ENCODE peak calls at places on chromosomes 12 and 14, in eight cellular contexts. W is foreskin fibroblast, T is uterus, D is cardiac muscle cell, F is suprapubic skin, Y is left ventricle myocardium inferior, X is IMR-90, U is GM23248. Z is an unnamed sample.

GRCh38 chr12:6735448-6736191 is 11.8 kb downstream of the COPS7A start:
- DNase-seq in U (peak), F (no peak), T (peak), Y (peak), X (peak), W (peak), D (peak), Z (peak)

GRCh38 chr14:30045720-30046119 is 118.1 kb upstream of the PRKD1 start:
- DNase-seq in T (no peak), U (no peak), X (no peak), D (no peak), W (no peak), Y (no peak), F (no peak), Z (no peak)

GRCh38 chr12:8655421-8655820 is 7.2 kb downstream of the MFAP5 start:
- DNase-seq in X (no peak), Y (no peak), F (no peak), U (no peak), T (no peak), D (no peak), W (no peak), Z (no peak)

GRCh38 chr14:32808574-32809098 is 130.0 kb upstream of the NPAS3 start:
- DNase-seq in U (peak), T (no peak), D (peak), F (no peak), X (no peak), Y (no peak), W (peak), Z (no peak)

GRCh38 chr14:23539209-23539866 is 12.2 kb downstream of the ZFHX2 start:
- DNase-seq in X (peak), W (peak), Y (no peak), T (no peak), D (peak), F (no peak), U (peak), Z (peak)

GRCh38 chr14:68604822-68605221 is 188.0 kb downstream of the ZFP36L1 start:
- DNase-seq in X (no peak), W (no peak), U (no peak), T (no peak), Y (no peak), D (no peak), F (peak), Z (no peak)

GRCh38 chr14:82482345-82482744 is 948.7 kb upstream of the SEL1L start:
- DNase-seq in W (no peak), U (no peak), T (no peak), F (no peak), Y (no peak), D (no peak), X (no peak), Z (no peak)

GRCh38 chr12:49415426-49416040 is 48.3 kb downstream of the SPATS2 start:
- DNase-seq in W (no peak), F (no peak), U (no peak), X (no peak), D (no peak), T (no peak), Y (no peak), Z (no peak)

GRCh38 chr14:103561381-103562134 is 899 bp downstream of the BAG5 start:
- DNase-seq in D (peak), U (peak), W (peak), F (no peak), T (peak), Y (peak), X (peak), Z (peak)

GRCh38 chr12:41151789-41152188 is 36.3 kb upstream of the PDZRN4 start:
- DNase-seq in D (no peak), U (peak), F (no peak), W (no peak), X (no peak), T (no peak), Y (no peak), Z (no peak)

GRCh38 chr12:95848575-95849388 is 10.0 kb upstream of the SNRPF start:
- DNase-seq in W (peak), D (peak), Y (no peak), F (no peak), T (no peak), U (peak), X (peak), Z (no peak)

GRCh38 chr12:50764861-50765324 is 992 bp downstream of the ATF1 start:
- DNase-seq in T (no peak), F (peak), W (peak), X (peak), U (peak), D (peak), Y (no peak), Z (peak)

GRCh38 chr12:2183556-2184541 is 131.1 kb downstream of the CACNA1C start:
- DNase-seq in T (peak), D (peak), F (no peak), X (peak), U (peak), Y (no peak), W (peak), Z (no peak)

GRCh38 chr12:998020-998874 is 7.2 kb downstream of the ERC1 start:
- DNase-seq in U (no peak), F (no peak), T (no peak), Y (no peak), D (no peak), X (peak), W (no peak), Z (no peak)

GRCh38 chr12:25976289-25976688 is 17.8 kb downstream of the RASSF8 start:
- DNase-seq in T (no peak), U (peak), X (no peak), Y (no peak), W (no peak), D (no peak), F (no peak), Z (no peak)
- H3K4me3 ChIP-seq in T (peak), U (peak), X (no peak), Y (peak), W (no peak), D (no peak), F (peak), Z (no peak)

GRCh38 chr14:89319687-89320086 is 97.3 kb downstream of the FOXN3 start:
- DNase-seq in F (no peak), D (no peak), T (no peak), U (peak), Y (no peak), X (peak), W (no peak), Z (no peak)
- H3K4me3 ChIP-seq in F (no peak), D (no peak), T (no peak), U (no peak), Y (no peak), X (no peak), W (no peak), Z (no peak)

DNA sequence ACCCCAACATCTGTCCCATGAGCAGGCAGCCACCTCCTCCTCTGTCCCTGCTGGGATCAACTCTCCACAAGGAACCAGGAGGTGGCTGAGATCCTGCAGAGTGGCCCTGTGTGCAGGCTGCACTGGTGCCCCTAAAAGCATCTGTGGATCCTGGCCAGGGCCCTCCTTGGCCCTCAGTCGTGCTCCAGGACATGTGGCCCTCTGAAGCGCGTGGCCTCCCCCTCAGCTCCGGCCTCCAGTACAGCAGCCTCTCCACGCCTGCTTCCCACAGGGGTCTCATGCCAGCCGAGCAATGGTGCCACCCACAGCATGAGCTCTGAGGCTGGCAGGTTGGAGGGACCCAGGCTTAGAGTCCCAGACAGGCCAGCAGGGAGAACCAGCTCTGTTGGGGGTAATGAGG is 77.4 kb upstream of the NOS1 start:
- DNase-seq in T (no peak), Y (no peak), F (no peak), W (no peak), D (no peak), U (no peak), X (no peak), Z (no peak)
- H3K4me3 ChIP-seq in T (no peak), Y (no peak), F (no peak), W (no peak), D (no peak), U (no peak), X (no peak), Z (no peak)

GRCh38 chr12:20212658-20213387 is 155.5 kb upstream of the PDE3A start:
- DNase-seq in D (peak), X (peak), Y (peak), T (peak), U (peak), F (peak), W (peak), Z (no peak)
- H3K4me3 ChIP-seq in D (no peak), X (no peak), Y (peak), T (peak), U (peak), F (peak), W (peak), Z (no peak)

DNA sequence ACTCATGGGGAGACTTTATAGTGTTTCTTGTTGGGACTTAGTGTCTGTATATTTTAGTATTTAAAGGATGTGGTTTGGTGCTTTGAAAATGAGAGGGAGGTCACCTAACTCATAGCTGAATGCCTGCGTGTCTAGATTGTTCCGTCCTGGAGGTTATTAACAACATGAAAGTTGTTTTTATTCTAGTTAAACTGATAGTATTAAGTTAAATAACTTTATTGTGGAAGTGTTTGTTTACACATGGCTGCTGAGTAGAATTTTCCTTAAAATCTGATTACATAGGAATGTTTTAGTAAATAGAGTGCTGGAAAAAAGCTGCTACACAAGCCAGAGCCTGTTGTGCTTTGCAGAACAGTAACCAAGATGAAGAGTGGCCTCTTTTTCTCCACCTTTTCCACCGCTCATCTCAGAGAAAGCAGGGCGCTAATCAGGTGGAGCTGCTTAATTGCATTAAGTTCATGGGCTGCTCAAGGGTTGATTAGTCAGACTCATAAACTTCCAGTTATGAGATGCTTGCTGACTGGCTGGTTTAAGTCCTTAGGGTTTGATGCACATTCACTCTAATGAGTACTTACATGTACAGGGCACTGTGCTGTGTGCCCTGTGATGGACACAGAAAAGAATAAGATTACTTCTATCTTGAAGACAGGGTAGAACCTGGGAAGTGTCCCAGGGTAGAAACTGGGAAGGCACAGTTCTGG is 62.7 kb downstream of the FBXO34 start:
- DNase-seq in Y (no peak), T (no peak), X (peak), W (peak), F (no peak), D (no peak), U (no peak), Z (peak)
- H3K4me3 ChIP-seq in Y (no peak), T (no peak), X (no peak), W (no peak), F (no peak), D (no peak), U (no peak), Z (peak)

DNA sequence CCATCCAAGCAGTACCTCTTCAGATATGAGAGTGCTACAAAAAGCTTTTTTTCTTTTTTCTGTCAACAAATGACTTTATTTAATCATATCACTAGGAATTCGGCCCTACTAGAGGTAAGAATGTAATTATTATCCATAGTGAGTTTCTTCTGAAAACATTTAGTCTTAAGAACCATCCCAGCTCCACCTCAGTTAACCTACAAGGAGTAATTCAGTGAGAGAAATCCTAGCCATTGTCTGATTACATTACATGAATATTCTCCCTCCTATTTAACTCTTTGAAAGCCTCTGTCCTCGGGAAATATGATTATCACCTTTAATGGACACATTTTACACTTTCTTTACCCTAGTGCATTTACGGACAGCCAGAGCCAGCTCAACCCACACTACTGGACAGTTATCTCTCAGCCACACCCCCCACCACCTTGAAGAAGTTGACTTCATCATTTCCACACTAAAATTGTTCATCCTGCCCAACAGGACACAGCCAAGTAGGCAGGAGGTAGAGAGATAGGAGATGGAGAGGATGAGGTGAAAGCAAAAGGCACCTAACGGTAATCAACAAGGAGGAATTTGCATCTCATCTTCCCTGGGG is 1.3 kb downstream of the PPFIA2 start:
- DNase-seq in Y (no peak), W (peak), F (no peak), D (no peak), U (no peak), T (no peak), X (no peak), Z (no peak)
- H3K4me3 ChIP-seq in Y (peak), W (peak), F (peak), D (peak), U (no peak), T (peak), X (no peak), Z (no peak)

GRCh38 chr14:28673056-28673455 is 93.5 kb upstream of the FOXG1 start:
- DNase-seq in U (no peak), D (no peak), X (no peak), Y (no peak), W (no peak), F (no peak), T (no peak), Z (no peak)

GRCh38 chr14:28676481-28676880 is 90.1 kb upstream of the FOXG1 start:
- DNase-seq in D (no peak), X (peak), W (peak), F (no peak), T (no peak), Y (no peak), U (peak), Z (no peak)

GRCh38 chr14:28666961-28667360 is 99.6 kb upstream of the FOXG1 start:
- DNase-seq in W (no peak), U (no peak), T (no peak), F (no peak), D (no peak), Y (no peak), X (no peak), Z (no peak)

GRCh38 chr14:28677381-28677780 is 89.2 kb upstream of the FOXG1 start:
- DNase-seq in X (no peak), T (no peak), W (no peak), F (no peak), D (no peak), Y (no peak), U (no peak), Z (no peak)

GRCh38 chr14:28671425-28671824 is 95.2 kb upstream of the FOXG1 start:
- DNase-seq in W (peak), Y (no peak), D (peak), U (no peak), T (no peak), X (peak), F (no peak), Z (no peak)
- H3K4me3 ChIP-seq in W (no peak), Y (no peak), D (no peak), U (no peak), T (no peak), X (no peak), F (no peak), Z (no peak)

GRCh38 chr12:12240671-12241345 is 26.0 kb downstream of the LRP6 start:
- DNase-seq in U (peak), T (no peak), Y (no peak), F (no peak), W (peak), X (peak), D (peak), Z (no peak)

GRCh38 chr12:12236896-12237295 is 29.9 kb downstream of the LRP6 start:
- DNase-seq in F (no peak), T (no peak), U (no peak), W (no peak), D (peak), X (no peak), Y (no peak), Z (no peak)

GRCh38 chr12:12244341-12244740 is 22.5 kb downstream of the LRP6 start:
- DNase-seq in F (no peak), X (no peak), W (no peak), D (no peak), T (no peak), Y (no peak), U (no peak), Z (no peak)

GRCh38 chr12:12238605-12239004 is 28.2 kb downstream of the LRP6 start:
- DNase-seq in W (no peak), U (no peak), T (no peak), D (no peak), Y (no peak), X (no peak), F (no peak), Z (no peak)

DNA sequence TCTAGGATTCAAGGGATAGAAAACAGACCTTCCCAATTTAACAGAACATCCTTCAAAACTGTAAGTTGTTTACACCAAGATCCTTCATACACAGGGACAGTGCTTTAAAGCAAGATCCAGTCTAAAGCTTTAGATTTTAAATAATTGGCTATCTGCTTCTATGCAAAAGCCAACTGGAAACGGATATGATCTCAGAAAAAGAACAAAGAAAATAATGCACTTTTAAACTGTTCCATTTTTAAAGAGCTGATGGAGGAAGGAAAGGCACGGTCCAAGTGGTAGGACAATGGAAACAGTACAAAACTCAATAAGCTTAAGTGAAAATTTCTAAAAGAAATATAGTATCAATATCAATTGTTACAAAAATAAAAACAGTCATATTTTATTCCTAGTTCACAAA is 27.7 kb downstream of the LRP6 start:
- DNase-seq in W (no peak), F (no peak), X (no peak), Y (no peak), U (no peak), T (no peak), D (no peak), Z (no peak)
- H3K4me3 ChIP-seq in W (no peak), F (no peak), X (no peak), Y (no peak), U (no peak), T (no peak), D (no peak), Z (no peak)

GRCh38 chr12:69991683-69992297 is 166.8 kb downstream of the MYRFL start:
- DNase-seq in T (no peak), X (no peak), D (no peak), Y (no peak), U (no peak), F (no peak), W (no peak), Z (no peak)

GRCh38 chr12:69987453-69988102 is 162.6 kb downstream of the MYRFL start:
- DNase-seq in T (no peak), U (peak), X (peak), D (peak), W (peak), Y (no peak), F (no peak), Z (no peak)

GRCh38 chr12:69986109-69986508 is 161.1 kb downstream of the MYRFL start:
- DNase-seq in U (no peak), D (no peak), T (no peak), F (no peak), Y (no peak), W (no peak), X (no peak), Z (no peak)

GRCh38 chr12:69985656-69986055 is 160.6 kb downstream of the MYRFL start:
- DNase-seq in Y (no peak), T (no peak), F (no peak), X (no peak), U (no peak), D (no peak), W (no peak), Z (no peak)

GRCh38 chr12:69988601-69989194 is 163.7 kb downstream of the MYRFL start:
- DNase-seq in X (peak), T (no peak), D (peak), Y (no peak), U (peak), W (peak), F (no peak), Z (no peak)
- H3K4me3 ChIP-seq in X (peak), T (no peak), D (no peak), Y (peak), U (peak), W (no peak), F (peak), Z (no peak)

GRCh38 chr14:92651793-92652382 is 96.5 kb downstream of the LGMN start:
- DNase-seq in Y (peak), T (no peak), X (no peak), D (no peak), U (no peak), F (peak), W (no peak), Z (peak)
- H3K4me3 ChIP-seq in Y (peak), T (no peak), X (no peak), D (no peak), U (no peak), F (peak), W (no peak), Z (peak)